ENCODE peak calls at places on chromosomes 3 and 15, in nine cellular contexts. O is pancreas, E is left cardiac atrium, C is Daoy, N is neural crest cell, T is OCI-LY7, L is SJCRH30, G is caudate nucleus, W is right lobe of liver. P is an unnamed sample.

GRCh38 chr15:85379403-85380131 is 836 bp upstream of the AKAP13 start:
- DNase-seq in O (no peak), E (no peak), C (peak), N (no peak), T (peak), L (peak), G (no peak), W (no peak), P (peak)

GRCh38 chr3:124701687-124702086 is 28.6 kb upstream of the UMPS start:
- DNase-seq in O (no peak), E (no peak), C (peak), N (no peak), T (no peak), L (no peak), G (no peak), W (no peak), P (no peak)

GRCh38 chr15:59999558-60000112 is 4.5 kb upstream of the FOXB1 start:
- DNase-seq in O (no peak), E (no peak), C (no peak), N (no peak), T (no peak), L (peak), G (no peak), W (no peak), P (no peak)

GRCh38 chr3:19816631-19817030 is 117.4 kb downstream of the EFHB start:
- DNase-seq in O (no peak), E (no peak), C (no peak), N (no peak), T (no peak), L (no peak), G (no peak), W (no peak), P (no peak)

GRCh38 chr3:66370179-66370578 is 130.6 kb downstream of the LRIG1 start:
- DNase-seq in O (peak), E (peak), C (no peak), N (no peak), T (no peak), L (no peak), G (no peak), W (no peak), P (no peak)

GRCh38 chr3:14127516-14128161 is 2.8 kb downstream of the TMEM43 start:
- DNase-seq in O (no peak), E (no peak), C (no peak), N (no peak), T (no peak), L (no peak), G (no peak), W (no peak), P (no peak)

GRCh38 chr3:100209948-100210776 is 50.6 kb upstream of the TBC1D23 start:
- DNase-seq in O (no peak), E (no peak), C (no peak), N (no peak), T (no peak), L (no peak), G (no peak), W (no peak), P (no peak)

GRCh38 chr3:65406470-65406869 is 632.2 kb downstream of the MAGI1 start:
- DNase-seq in O (no peak), E (no peak), C (no peak), N (no peak), T (no peak), L (no peak), G (no peak), W (no peak), P (no peak)

GRCh38 chr3:56595956-56596355 is 39.0 kb downstream of the CCDC66 start:
- DNase-seq in O (no peak), E (no peak), C (no peak), N (no peak), T (no peak), L (no peak), G (no peak), W (no peak), P (no peak)

GRCh38 chr3:127772776-127773751 is 49.3 kb downstream of the MGLL start:
- DNase-seq in O (no peak), E (no peak), C (no peak), N (no peak), T (no peak), L (no peak), G (no peak), W (peak), P (no peak)

GRCh38 chr3:180264479-180264878 is 227.7 kb upstream of the PEX5L start:
- DNase-seq in O (no peak), E (no peak), C (no peak), N (no peak), T (no peak), L (no peak), G (no peak), W (no peak), P (no peak)

GRCh38 chr15:56339594-56339993 is 25.6 kb upstream of the TEX9 start:
- DNase-seq in O (no peak), E (no peak), C (no peak), N (no peak), T (no peak), L (no peak), G (no peak), W (no peak), P (no peak)

GRCh38 chr3:171833775-171834460 is 9.2 kb upstream of the TMEM212 start:
- DNase-seq in O (peak), E (no peak), C (peak), N (no peak), T (peak), L (peak), G (no peak), W (no peak), P (no peak)

GRCh38 chr3:124607163-124607562 is 123.1 kb upstream of the UMPS start:
- DNase-seq in O (no peak), E (no peak), C (peak), N (no peak), T (no peak), L (no peak), G (no peak), W (no peak), P (no peak)

GRCh38 chr3:132368962-132369361 is 48.3 kb upstream of the DNAJC13 start:
- DNase-seq in O (no peak), E (no peak), C (no peak), N (no peak), T (no peak), L (no peak), G (no peak), W (no peak), P (no peak)

GRCh38 chr3:179297971-179298725 is 24.7 kb upstream of the ZNF639 start:
- DNase-seq in O (no peak), E (no peak), C (no peak), N (no peak), T (no peak), L (peak), G (no peak), W (no peak), P (no peak)

GRCh38 chr3:62414786-62415185 is 41.4 kb upstream of the FEZF2 start:
- DNase-seq in O (no peak), E (no peak), C (no peak), N (peak), T (no peak), L (no peak), G (no peak), W (no peak), P (no peak)

GRCh38 chr15:66673410-66674322 is 28.4 kb upstream of the SMAD6 start:
- DNase-seq in O (no peak), E (peak), C (peak), N (peak), T (peak), L (peak), G (no peak), W (peak), P (no peak)